ENCODE peak calls at places on chromosomes 16 and 17, in eight cellular contexts. U is brain microvascular endothelial cell, S is heart right ventricle, K is Calu3, Y is PC-3, Z is nephron progenitor cell, D is AG10803, I is A549. W is an unnamed sample.

GRCh38 chr16:10945065-10945787 is 862 bp downstream of the CLEC16A start:
- DNase-seq in U (no peak), S (no peak), K (no peak), Y (no peak), Z (no peak), D (no peak), I (no peak), W (no peak)

GRCh38 chr16:912684-913613 is 57.8 kb downstream of the LMF1 start:
- DNase-seq in U (no peak), S (no peak), K (no peak), Y (no peak), Z (no peak), D (no peak), I (no peak), W (no peak)

GRCh38 chr17:12605222-12605621 is 60.5 kb upstream of the MYOCD start:
- DNase-seq in U (peak), S (no peak), K (no peak), Y (no peak), Z (no peak), D (peak), I (no peak), W (peak)

GRCh38 chr17:72560303-72561247 is 439.8 kb downstream of the SOX9 start:
- DNase-seq in U (peak), S (no peak), K (peak), Y (peak), Z (peak), D (peak), I (peak), W (peak)

GRCh38 chr17:50550661-50551432 is 3.9 kb downstream of the SPATA20 start:
- DNase-seq in U (peak), S (peak), K (peak), Y (peak), Z (peak), D (peak), I (peak), W (peak)

GRCh38 chr17:74011963-74012362 is 191.5 kb upstream of the RPL38 start:
- DNase-seq in U (no peak), S (no peak), K (no peak), Y (no peak), Z (no peak), D (peak), I (no peak), W (no peak)

GRCh38 chr17:50209472-50210248 is 8.2 kb upstream of the COL1A1 start:
- DNase-seq in U (peak), S (peak), K (no peak), Y (no peak), Z (peak), D (peak), I (no peak), W (peak)

GRCh38 chr17:2982854-2983636 is 80.4 kb downstream of the OR1D5 start:
- DNase-seq in U (no peak), S (peak), K (no peak), Y (no peak), Z (no peak), D (peak), I (peak), W (peak)

GRCh38 chr17:13626703-13627102 is 25.0 kb upstream of the HS3ST3A1 start:
- DNase-seq in U (peak), S (no peak), K (no peak), Y (peak), Z (no peak), D (peak), I (no peak), W (peak)

GRCh38 chr17:81551458-81552243 is 502 bp downstream of the FAAP100 start:
- DNase-seq in U (no peak), S (peak), K (peak), Y (peak), Z (peak), D (peak), I (peak), W (no peak)

GRCh38 chr16:85392756-85393673 is 220.1 kb upstream of the GSE1 start:
- DNase-seq in U (no peak), S (peak), K (no peak), Y (no peak), Z (peak), D (no peak), I (no peak), W (no peak)

GRCh38 chr16:85057948-85058347 is 30.4 kb downstream of the KIAA0513 start:
- DNase-seq in U (no peak), S (no peak), K (no peak), Y (no peak), Z (no peak), D (no peak), I (no peak), W (no peak)

GRCh38 chr16:81482329-81483063 is 37.9 kb downstream of the CMIP start:
- DNase-seq in U (no peak), S (no peak), K (no peak), Y (no peak), Z (no peak), D (no peak), I (no peak), W (no peak)

GRCh38 chr17:62628845-62629555 is 1.5 kb downstream of the MRC2 start:
- DNase-seq in U (peak), S (peak), K (no peak), Y (no peak), Z (peak), D (peak), I (no peak), W (peak)

GRCh38 chr17:19334331-19334730 is 28.2 kb downstream of the B9D1 start:
- DNase-seq in U (no peak), S (no peak), K (no peak), Y (no peak), Z (no peak), D (no peak), I (no peak), W (no peak)

GRCh38 chr16:53614346-53614745 is 89.3 kb downstream of the RPGRIP1L start:
- DNase-seq in U (peak), S (no peak), K (no peak), Y (no peak), Z (no peak), D (peak), I (no peak), W (peak)

GRCh38 chr16:85498607-85499006 is 114.5 kb upstream of the GSE1 start:
- DNase-seq in U (no peak), S (no peak), K (no peak), Y (no peak), Z (no peak), D (no peak), I (no peak), W (no peak)

GRCh38 chr16:77327717-77328116 is 107.1 kb downstream of the ADAMTS18 start:
- DNase-seq in U (no peak), S (no peak), K (no peak), Y (no peak), Z (no peak), D (no peak), I (no peak), W (no peak)

GRCh38 chr16:31352344-31353115 is 2.4 kb upstream of the ITGAX start:
- DNase-seq in U (no peak), S (no peak), K (no peak), Y (no peak), Z (no peak), D (no peak), I (no peak), W (no peak)

GRCh38 chr16:1049113-1049975 is 23.2 kb upstream of the SSTR5 start:
- DNase-seq in U (no peak), S (no peak), K (no peak), Y (no peak), Z (no peak), D (no peak), I (no peak), W (no peak)

GRCh38 chr17:27985306-27985705 is 57.2 kb upstream of the NLK start:
- DNase-seq in U (no peak), S (no peak), K (no peak), Y (no peak), Z (no peak), D (no peak), I (no peak), W (no peak)

GRCh38 chr17:60390223-60390622 is 1.7 kb downstream of the USP32 start:
- DNase-seq in U (peak), S (no peak), K (no peak), Y (peak), Z (no peak), D (peak), I (no peak), W (peak)

GRCh38 chr16:11393861-11394592 is 48.8 kb downstream of the RMI2 start:
- DNase-seq in U (no peak), S (no peak), K (no peak), Y (no peak), Z (no peak), D (no peak), I (no peak), W (no peak)

GRCh38 chr17:2071421-2072281 is 16.7 kb downstream of the HIC1 start:
- DNase-seq in U (peak), S (peak), K (no peak), Y (no peak), Z (no peak), D (peak), I (no peak), W (peak)

GRCh38 chr17:19288453-19288852 is 51.3 kb downstream of the EPN2 start:
- DNase-seq in U (no peak), S (no peak), K (no peak), Y (no peak), Z (peak), D (no peak), I (peak), W (peak)

GRCh38 chr17:57823469-57824401 is 26.1 kb downstream of the MRPS23 start:
- DNase-seq in U (no peak), S (no peak), K (no peak), Y (no peak), Z (peak), D (peak), I (peak), W (peak)

GRCh38 chr16:67943619-67944503 is at the start of gene LCAT:
- DNase-seq in U (no peak), S (peak), K (no peak), Y (no peak), Z (no peak), D (no peak), I (no peak), W (no peak)

GRCh38 chr17:15444805-15445204 is 22.6 kb downstream of the CDRT4 start:
- DNase-seq in U (no peak), S (no peak), K (no peak), Y (peak), Z (no peak), D (peak), I (no peak), W (no peak)

GRCh38 chr17:73722163-73722562 is 77.9 kb upstream of the SDK2 start:
- DNase-seq in U (no peak), S (no peak), K (no peak), Y (no peak), Z (no peak), D (no peak), I (no peak), W (no peak)

GRCh38 chr16:59878479-59878878 is 1144.4 kb upstream of the GOT2 start:
- DNase-seq in U (peak), S (no peak), K (peak), Y (peak), Z (no peak), D (peak), I (peak), W (peak)

GRCh38 chr16:10988164-10988803 is 43.9 kb downstream of the CLEC16A start:
- DNase-seq in U (no peak), S (no peak), K (peak), Y (peak), Z (no peak), D (no peak), I (no peak), W (no peak)

GRCh38 chr17:64092111-64092510 is 37.8 kb downstream of the ERN1 start:
- DNase-seq in U (no peak), S (no peak), K (no peak), Y (no peak), Z (no peak), D (no peak), I (no peak), W (no peak)

GRCh38 chr17:45077643-45078042 is 16.5 kb downstream of the NMT1 start:
- DNase-seq in U (no peak), S (no peak), K (no peak), Y (no peak), Z (no peak), D (no peak), I (no peak), W (no peak)

GRCh38 chr16:74724820-74725549 is 24.3 kb upstream of the MLKL start:
- DNase-seq in U (peak), S (no peak), K (no peak), Y (no peak), Z (no peak), D (no peak), I (no peak), W (peak)

GRCh38 chr17:74430706-74431567 is 951 bp upstream of the GPRC5C start:
- DNase-seq in U (peak), S (peak), K (peak), Y (peak), Z (peak), D (peak), I (peak), W (peak)

GRCh38 chr16:23225634-23226033 is 43.1 kb downstream of the SCNN1G start:
- DNase-seq in U (no peak), S (no peak), K (no peak), Y (peak), Z (no peak), D (no peak), I (no peak), W (no peak)

GRCh38 chr16:17503331-17503730 is 32.6 kb upstream of the XYLT1 start:
- DNase-seq in U (no peak), S (no peak), K (no peak), Y (no peak), Z (no peak), D (no peak), I (no peak), W (no peak)

GRCh38 chr16:76577003-76577402 is 299.8 kb downstream of the CNTNAP4 start:
- DNase-seq in U (no peak), S (no peak), K (peak), Y (no peak), Z (no peak), D (no peak), I (no peak), W (no peak)

GRCh38 chr16:46974352-46974751 is 878 bp upstream of the DNAJA2 start:
- DNase-seq in U (no peak), S (no peak), K (no peak), Y (no peak), Z (no peak), D (peak), I (peak), W (no peak)
- TF ChIP-seq CTCF in U (peak), S (no peak), K (peak), Y (no peak), Z (no peak), D (peak), I (no peak), W (no peak)

GRCh38 chr17:75524971-75525805 is at the start of gene LLGL2:
- DNase-seq in U (no peak), S (peak), K (peak), Y (peak), Z (peak), D (no peak), I (peak), W (peak)
- TF ChIP-seq CTCF in U (peak), S (peak), K (peak), Y (peak), Z (no peak), D (no peak), I (peak), W (no peak)

DNA sequence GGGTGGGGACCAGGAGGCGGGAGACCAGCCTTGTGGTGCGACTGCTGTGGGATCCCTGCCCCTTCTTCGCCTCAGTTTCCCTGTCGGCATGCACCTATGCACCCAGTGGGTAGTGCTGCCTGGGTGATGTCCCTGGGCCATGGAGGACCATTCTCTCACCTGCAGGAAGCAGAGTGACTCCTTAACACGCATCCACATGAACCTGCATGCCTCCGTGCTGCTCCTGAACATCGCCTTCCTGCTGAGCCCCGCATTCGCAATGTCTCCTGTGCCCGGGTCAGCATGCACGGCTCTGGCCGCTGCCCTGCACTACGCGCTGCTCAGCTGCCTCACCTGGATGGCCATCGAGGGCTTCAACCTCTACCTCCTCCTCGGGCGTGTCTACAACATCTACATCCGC is 25.2 kb downstream of the ADGRG5 start:
- DNase-seq in U (no peak), S (no peak), K (no peak), Y (no peak), Z (no peak), D (no peak), I (no peak), W (no peak)
- TF ChIP-seq CTCF in U (no peak), S (no peak), K (no peak), Y (no peak), Z (no peak), D (no peak), I (no peak), W (no peak)

DNA sequence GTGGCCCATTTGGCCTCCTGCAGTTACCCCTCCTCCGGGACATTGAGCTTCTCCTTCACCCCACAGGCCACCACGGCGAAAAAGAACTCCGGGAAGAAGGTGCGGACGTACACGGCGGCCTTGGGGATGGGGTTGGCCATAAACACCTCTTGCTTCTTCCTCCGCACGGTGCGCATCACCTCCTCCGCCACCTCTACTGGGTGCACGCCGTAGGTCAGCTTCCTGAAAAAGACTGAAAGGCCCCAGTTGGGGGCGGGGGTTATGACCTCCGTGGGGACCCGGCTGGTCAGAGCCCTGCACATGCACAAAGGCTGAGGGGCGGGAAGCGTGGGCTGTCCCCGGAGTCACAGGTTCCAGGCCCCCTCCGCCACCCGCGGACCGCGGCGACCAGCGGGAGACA is 19.9 kb downstream of the DHRS7C start:
- DNase-seq in U (no peak), S (no peak), K (no peak), Y (no peak), Z (no peak), D (no peak), I (no peak), W (no peak)
- TF ChIP-seq CTCF in U (no peak), S (no peak), K (no peak), Y (no peak), Z (no peak), D (no peak), I (no peak), W (no peak)

GRCh38 chr17:42362245-42362961 is 25.8 kb downstream of the STAT3 start:
- DNase-seq in U (no peak), S (peak), K (no peak), Y (no peak), Z (no peak), D (no peak), I (no peak), W (no peak)
- TF ChIP-seq CTCF in U (no peak), S (no peak), K (no peak), Y (no peak), Z (no peak), D (no peak), I (no peak), W (no peak)

DNA sequence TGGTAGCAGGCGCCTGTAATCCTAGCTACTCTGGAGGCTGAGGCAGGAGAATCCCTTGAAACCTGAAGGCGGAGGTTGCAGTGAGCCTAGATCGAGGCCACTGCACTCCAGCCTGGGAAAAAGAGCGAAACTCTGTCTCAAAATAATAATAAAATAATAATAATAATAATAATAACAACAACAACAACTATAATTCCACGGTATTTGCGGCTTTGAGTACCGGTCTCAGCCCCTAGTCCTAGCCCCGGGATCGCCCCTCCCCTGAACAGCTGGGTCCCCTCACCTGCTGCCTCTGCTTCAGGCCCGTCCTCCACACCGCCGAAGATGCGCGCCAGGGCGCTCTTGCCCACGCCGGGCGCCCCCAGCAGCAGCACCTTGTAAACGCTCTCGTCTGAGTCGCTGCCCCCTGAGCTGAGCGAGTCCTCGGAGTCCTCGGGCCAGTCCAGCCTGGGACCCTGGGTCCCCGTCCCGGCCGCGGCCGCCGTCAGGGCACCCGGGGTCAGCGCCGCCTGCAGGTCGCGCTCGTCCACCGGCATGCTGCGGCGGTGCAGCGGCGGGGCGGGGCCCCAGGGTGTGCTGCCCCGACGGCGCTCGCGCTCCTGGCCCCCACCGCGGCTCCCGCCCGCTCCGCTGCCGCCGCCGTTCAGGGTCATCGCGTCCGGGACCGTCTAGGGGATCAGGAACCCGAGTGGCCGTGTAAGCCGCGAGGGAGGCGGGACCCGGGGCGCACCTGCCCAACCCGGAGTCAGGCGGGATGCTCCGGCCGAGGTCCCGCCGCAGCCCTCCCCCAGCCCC is 611 bp downstream of the RRAD start:
- DNase-seq in U (no peak), S (peak), K (peak), Y (peak), Z (peak), D (no peak), I (no peak), W (no peak)
- TF ChIP-seq CTCF in U (no peak), S (peak), K (peak), Y (peak), Z (peak), D (no peak), I (peak), W (no peak)

W was measured in fibroblast of pulmonary artery.